ENCODE peak calls at places on chromosomes 6 and 20, in eight cellular contexts. A is fibroblast of mammary gland, S is body of pancreas, D is brain microvascular endothelial cell, I is mammary epithelial cell, M is left cardiac atrium, G is uterus, F is neural progenitor cell. K is an unnamed sample.

GRCh38 chr20:44439318-44439717 is 36.4 kb upstream of the TTPAL start:
- DNase-seq in I (no peak), G (no peak), A (no peak), M (no peak), F (no peak), S (no peak), D (no peak), K (no peak)

GRCh38 chr6:75206338-75207210 is 721 bp upstream of the COL12A1 start:
- DNase-seq in G (peak; percentile 56), F (peak; percentile 48), M (no peak), A (peak; percentile 67), S (no peak), I (no peak), D (peak; percentile 41), K (no peak)

GRCh38 chr6:1613631-1614447 is 4.1 kb downstream of the FOXC1 start:
- DNase-seq in A (no peak), I (peak; percentile 8), G (no peak), M (no peak), S (peak; percentile 38), D (no peak), F (peak; percentile 86), K (no peak)

GRCh38 chr6:169312658-169313346 is 59.2 kb upstream of the THBS2 start:
- DNase-seq in M (no peak), S (no peak), F (no peak), A (peak; percentile 84), I (no peak), G (peak; percentile 48), D (no peak), K (no peak)

GRCh38 chr20:60365063-60365640 is 406.9 kb downstream of the CDH26 start:
- DNase-seq in M (no peak), G (no peak), F (peak; percentile 51), S (no peak), D (no peak), A (no peak), I (no peak), K (no peak)

GRCh38 chr6:138923561-138923960 is 64.5 kb downstream of the REPS1 start:
- DNase-seq in I (no peak), A (no peak), M (no peak), D (no peak), S (no peak), F (no peak), G (no peak), K (no peak)

GRCh38 chr6:83215131-83216047 is 22.2 kb downstream of the RWDD2A start:
- DNase-seq in D (peak; percentile 84), G (peak; percentile 53), A (peak; percentile 82), S (peak; percentile 63), I (peak; percentile 51), M (peak; percentile 66), F (peak; percentile 74), K (peak; percentile 62)

GRCh38 chr6:21885532-21886089 is 292.1 kb downstream of the SOX4 start:
- DNase-seq in F (peak; percentile 45), I (peak; percentile 79), G (peak; percentile 29), A (peak; percentile 88), M (peak; percentile 59), D (peak; percentile 74), S (no peak), K (peak; percentile 73)

GRCh38 chr6:18363746-18364145 is 23.4 kb upstream of the RNF144B start:
- DNase-seq in D (no peak), A (no peak), G (no peak), M (no peak), S (no peak), I (no peak), F (peak; percentile 11), K (no peak)

K was measured in sciatic nerve.